ENCODE peak calls at places on chromosomes 4 and X, in nine cellular contexts. One of them, this sample, is unnamed.

GRCh38 chr4:23022032-23022431 is 329.3 kb downstream of the GBA3 start:
- DNase-seq in astrocyte of the spinal cord: peak
- DNase-seq in hypothalamus: no peak
- DNase-seq in tibial artery: no peak
- DNase-seq in small intestine: no peak
- DNase-seq in A673: no peak
- DNase-seq in activated CD8-positive, alpha-beta memory T cell treated with anti-CD3 and anti-CD28 coated beads for 1 hour: no peak
- DNase-seq in NCI-H345: no peak
- DNase-seq in effector CD4-positive, alpha-beta T cell: no peak
- DNase-seq in this sample: no peak

GRCh38 chr4:107755841-107756356 is 35.9 kb upstream of the PAPSS1 start:
- DNase-seq in hypothalamus: no peak
- DNase-seq in tibial artery: no peak
- DNase-seq in A673: no peak
- DNase-seq in activated CD8-positive, alpha-beta memory T cell treated with anti-CD3 and anti-CD28 coated beads for 1 hour: no peak
- DNase-seq in effector CD4-positive, alpha-beta T cell: no peak
- DNase-seq in NCI-H345: no peak
- DNase-seq in astrocyte of the spinal cord: peak
- DNase-seq in small intestine: peak
- DNase-seq in this sample: no peak

GRCh38 chrX:128781506-128781905 is 729.3 kb upstream of the ACTRT1 start:
- DNase-seq in tibial artery: no peak
- DNase-seq in small intestine: peak
- DNase-seq in hypothalamus: no peak
- DNase-seq in A673: peak
- DNase-seq in astrocyte of the spinal cord: no peak
- DNase-seq in effector CD4-positive, alpha-beta T cell: no peak
- DNase-seq in NCI-H345: no peak
- DNase-seq in activated CD8-positive, alpha-beta memory T cell treated with anti-CD3 and anti-CD28 coated beads for 1 hour: no peak
- DNase-seq in this sample: peak

GRCh38 chr4:86522349-86522748 is 71.8 kb upstream of the PTPN13 start:
- DNase-seq in NCI-H345: no peak
- DNase-seq in activated CD8-positive, alpha-beta memory T cell treated with anti-CD3 and anti-CD28 coated beads for 1 hour: no peak
- DNase-seq in tibial artery: no peak
- DNase-seq in hypothalamus: no peak
- DNase-seq in small intestine: no peak
- DNase-seq in effector CD4-positive, alpha-beta T cell: no peak
- DNase-seq in A673: no peak
- DNase-seq in astrocyte of the spinal cord: no peak
- DNase-seq in this sample: no peak

GRCh38 chr4:105878668-105879067 is 16.6 kb upstream of the NPNT start:
- DNase-seq in hypothalamus: no peak
- DNase-seq in NCI-H345: no peak
- DNase-seq in effector CD4-positive, alpha-beta T cell: no peak
- DNase-seq in astrocyte of the spinal cord: no peak
- DNase-seq in small intestine: no peak
- DNase-seq in A673: no peak
- DNase-seq in activated CD8-positive, alpha-beta memory T cell treated with anti-CD3 and anti-CD28 coated beads for 1 hour: no peak
- DNase-seq in tibial artery: no peak
- DNase-seq in this sample: no peak

GRCh38 chr4:158824425-158825274 is 55.8 kb downstream of the FNIP2 start:
- DNase-seq in effector CD4-positive, alpha-beta T cell: no peak
- DNase-seq in A673: no peak
- DNase-seq in hypothalamus: no peak
- DNase-seq in NCI-H345: no peak
- DNase-seq in small intestine: no peak
- DNase-seq in activated CD8-positive, alpha-beta memory T cell treated with anti-CD3 and anti-CD28 coated beads for 1 hour: no peak
- DNase-seq in astrocyte of the spinal cord: peak
- DNase-seq in tibial artery: no peak
- DNase-seq in this sample: peak

GRCh38 chrX:13048265-13048664 is 3.8 kb upstream of the FAM9C start:
- DNase-seq in NCI-H345: peak
- DNase-seq in effector CD4-positive, alpha-beta T cell: no peak
- DNase-seq in astrocyte of the spinal cord: peak
- DNase-seq in hypothalamus: no peak
- DNase-seq in tibial artery: no peak
- DNase-seq in A673: no peak
- DNase-seq in activated CD8-positive, alpha-beta memory T cell treated with anti-CD3 and anti-CD28 coated beads for 1 hour: no peak
- DNase-seq in small intestine: no peak
- DNase-seq in this sample: no peak

GRCh38 chr4:78692815-78693156 is 83.4 kb upstream of the BMP2K start:
- DNase-seq in tibial artery: no peak
- DNase-seq in small intestine: no peak
- DNase-seq in NCI-H345: no peak
- DNase-seq in A673: no peak
- DNase-seq in astrocyte of the spinal cord: no peak
- DNase-seq in effector CD4-positive, alpha-beta T cell: no peak
- DNase-seq in hypothalamus: no peak
- DNase-seq in activated CD8-positive, alpha-beta memory T cell treated with anti-CD3 and anti-CD28 coated beads for 1 hour: no peak
- DNase-seq in this sample: no peak

GRCh38 chr4:82431026-82431745 is 796 bp downstream of the ENOPH1 start:
- DNase-seq in A673: no peak
- DNase-seq in astrocyte of the spinal cord: no peak
- DNase-seq in tibial artery: no peak
- DNase-seq in hypothalamus: peak
- DNase-seq in NCI-H345: peak
- DNase-seq in effector CD4-positive, alpha-beta T cell: peak
- DNase-seq in small intestine: peak
- DNase-seq in activated CD8-positive, alpha-beta memory T cell treated with anti-CD3 and anti-CD28 coated beads for 1 hour: no peak
- DNase-seq in this sample: no peak

GRCh38 chr4:26379837-26380236 is 59.0 kb downstream of the RBPJ start:
- DNase-seq in hypothalamus: no peak
- DNase-seq in effector CD4-positive, alpha-beta T cell: no peak
- DNase-seq in activated CD8-positive, alpha-beta memory T cell treated with anti-CD3 and anti-CD28 coated beads for 1 hour: no peak
- DNase-seq in astrocyte of the spinal cord: no peak
- DNase-seq in NCI-H345: no peak
- DNase-seq in small intestine: no peak
- DNase-seq in A673: no peak
- DNase-seq in tibial artery: no peak
- DNase-seq in this sample: no peak

GRCh38 chr4:25856756-25857155 is 6.0 kb downstream of the SEL1L3 start:
- DNase-seq in NCI-H345: no peak
- DNase-seq in activated CD8-positive, alpha-beta memory T cell treated with anti-CD3 and anti-CD28 coated beads for 1 hour: no peak
- DNase-seq in effector CD4-positive, alpha-beta T cell: no peak
- DNase-seq in small intestine: no peak
- DNase-seq in A673: no peak
- DNase-seq in tibial artery: no peak
- DNase-seq in astrocyte of the spinal cord: no peak
- DNase-seq in hypothalamus: no peak
- DNase-seq in this sample: no peak

GRCh38 chrX:79466636-79467035 is 99.5 kb upstream of the ITM2A start:
- DNase-seq in astrocyte of the spinal cord: no peak
- DNase-seq in A673: no peak
- DNase-seq in small intestine: no peak
- DNase-seq in hypothalamus: no peak
- DNase-seq in effector CD4-positive, alpha-beta T cell: no peak
- DNase-seq in NCI-H345: no peak
- DNase-seq in activated CD8-positive, alpha-beta memory T cell treated with anti-CD3 and anti-CD28 coated beads for 1 hour: no peak
- DNase-seq in tibial artery: no peak
- DNase-seq in this sample: no peak

GRCh38 chr4:182917182-182918043 is at the start of gene DCTD:
- DNase-seq in effector CD4-positive, alpha-beta T cell: peak
- DNase-seq in hypothalamus: peak
- DNase-seq in activated CD8-positive, alpha-beta memory T cell treated with anti-CD3 and anti-CD28 coated beads for 1 hour: peak
- DNase-seq in A673: peak
- DNase-seq in small intestine: peak
- DNase-seq in astrocyte of the spinal cord: peak
- DNase-seq in tibial artery: peak
- DNase-seq in NCI-H345: peak
- DNase-seq in this sample: peak

GRCh38 chrX:38654302-38654701 is 93.0 kb downstream of the TSPAN7 start:
- DNase-seq in effector CD4-positive, alpha-beta T cell: no peak
- DNase-seq in hypothalamus: no peak
- DNase-seq in activated CD8-positive, alpha-beta memory T cell treated with anti-CD3 and anti-CD28 coated beads for 1 hour: no peak
- DNase-seq in tibial artery: no peak
- DNase-seq in NCI-H345: peak
- DNase-seq in small intestine: peak
- DNase-seq in A673: peak
- DNase-seq in astrocyte of the spinal cord: peak
- DNase-seq in this sample: peak

GRCh38 chrX:140723251-140723650 is 13.7 kb downstream of the LINC00632 start:
- DNase-seq in A673: no peak
- DNase-seq in tibial artery: no peak
- DNase-seq in NCI-H345: no peak
- DNase-seq in hypothalamus: no peak
- DNase-seq in astrocyte of the spinal cord: peak
- DNase-seq in activated CD8-positive, alpha-beta memory T cell treated with anti-CD3 and anti-CD28 coated beads for 1 hour: no peak
- DNase-seq in small intestine: no peak
- DNase-seq in effector CD4-positive, alpha-beta T cell: no peak
- DNase-seq in this sample: no peak

GRCh38 chrX:134396174-134396573 is 63.8 kb upstream of the HPRT1 start:
- DNase-seq in astrocyte of the spinal cord: no peak
- DNase-seq in effector CD4-positive, alpha-beta T cell: no peak
- DNase-seq in tibial artery: no peak
- DNase-seq in hypothalamus: no peak
- DNase-seq in small intestine: peak
- DNase-seq in NCI-H345: no peak
- DNase-seq in A673: peak
- DNase-seq in activated CD8-positive, alpha-beta memory T cell treated with anti-CD3 and anti-CD28 coated beads for 1 hour: no peak
- DNase-seq in this sample: no peak